ENCODE peak calls at places on chromosome 2, in seven cellular contexts. R, X, V, G, S, W and N are unnamed samples.
A peak's percentile ranks its signal among the peaks of the same experiment; 100 is the strongest.

GRCh38 chr2:53843595-53843994 is 16.2 kb downstream of the GPR75 start:
- DNase-seq in R (no peak), X (no peak), V (no peak), G (no peak), S (no peak), W (no peak), N (no peak)

GRCh38 chr2:13128139-13128538 is 411.4 kb downstream of the TRIB2 start:
- DNase-seq in R (no peak), X (no peak), V (no peak), G (no peak), S (no peak), W (no peak), N (no peak)

GRCh38 chr2:25201265-25201664 is 32.9 kb upstream of the POMC start:
- DNase-seq in R (no peak), X (no peak), V (no peak), G (no peak), S (peak; percentile 36), W (no peak), N (no peak)

GRCh38 chr2:11103984-11104793 is 51.1 kb upstream of the SLC66A3 start:
- DNase-seq in R (no peak), X (no peak), V (no peak), G (no peak), S (peak; percentile 60), W (no peak), N (no peak)

GRCh38 chr2:28717339-28717758 is 34.3 kb upstream of the PPP1CB start:
- DNase-seq in R (peak; percentile 97), X (peak; percentile 38), V (peak; percentile 86), G (peak; percentile 44), S (no peak), W (peak; percentile 85), N (peak; percentile 38)

GRCh38 chr2:46857871-46858696 is 57.5 kb downstream of the MCFD2 start:
- DNase-seq in R (peak; percentile 83), X (no peak), V (no peak), G (no peak), S (no peak), W (peak; percentile 92), N (no peak)

GRCh38 chr2:160039166-160039903 is 23.1 kb downstream of the PLA2R1 start:
- DNase-seq in R (peak; percentile 70), X (peak; percentile 81), V (peak; percentile 77), G (no peak), S (no peak), W (peak; percentile 45), N (no peak)

GRCh38 chr2:127347734-127348392 is 39.9 kb downstream of the MAP3K2 start:
- DNase-seq in R (no peak), X (no peak), V (no peak), G (no peak), S (peak; percentile 22), W (no peak), N (no peak)

GRCh38 chr2:24359129-24359528 is 1.2 kb downstream of the ITSN2 start:
- DNase-seq in R (no peak), X (no peak), V (no peak), G (no peak), S (no peak), W (no peak), N (no peak)

GRCh38 chr2:162678551-162678950 is 160.0 kb downstream of the KCNH7 start:
- DNase-seq in R (no peak), X (no peak), V (no peak), G (no peak), S (no peak), W (no peak), N (no peak)

GRCh38 chr2:10534514-10535250 is 86.6 kb upstream of the ODC1 start:
- DNase-seq in R (peak; percentile 22), X (no peak), V (no peak), G (no peak), S (no peak), W (peak; percentile 45), N (no peak)

GRCh38 chr2:227890495-227891079 is 19.2 kb downstream of the DAW1 start:
- DNase-seq in R (peak; percentile 82), X (peak; percentile 77), V (peak; percentile 47), G (no peak), S (peak; percentile 45), W (peak; percentile 61), N (peak; percentile 64)

GRCh38 chr2:196293751-196294486 is 122.5 kb upstream of the STK17B start:
- DNase-seq in R (peak; percentile 88), X (peak; percentile 59), V (peak; percentile 75), G (no peak), S (no peak), W (peak; percentile 96), N (no peak)

GRCh38 chr2:96092896-96093295 is 23.5 kb downstream of the ADRA2B start:
- DNase-seq in R (no peak), X (no peak), V (no peak), G (no peak), S (no peak), W (no peak), N (no peak)

GRCh38 chr2:88690591-88691338 is 708 bp upstream of the RPIA start:
- DNase-seq in R (peak; percentile 10), X (peak; percentile 0), V (no peak), G (peak; percentile 25), S (peak; percentile 15), W (peak; percentile 2), N (no peak)

GRCh38 chr2:216653931-216654365 is 20.7 kb downstream of the IGFBP2 start:
- DNase-seq in R (peak; percentile 56), X (no peak), V (peak; percentile 63), G (no peak), S (no peak), W (peak; percentile 81), N (no peak)

GRCh38 chr2:184006998-184007397 is 591.3 kb upstream of the ZNF804A start:
- DNase-seq in R (no peak), X (no peak), V (no peak), G (no peak), S (no peak), W (no peak), N (no peak)

GRCh38 chr2:128306081-128306930 is 12.4 kb downstream of the HS6ST1 start:
- DNase-seq in R (peak; percentile 86), X (peak; percentile 30), V (peak; percentile 68), G (peak; percentile 59), S (no peak), W (peak; percentile 100), N (no peak)